ENCODE peak calls at places on chromosome 4, in eight cellular contexts. V is AG08395; C is Caco-2; B is astrocyte of the spinal cord; D is stimulated activated CD8-positive, alpha-beta memory T cell treated with anti-CD3 and anti-CD28 coated beads, Interleukin-4, amount 100 ng/mL, for 24 hours; P is nucleus accumbens; W is naive thymus-derived CD4-positive, alpha-beta T cell; A is astrocyte. O is an unnamed sample.

GRCh38 chr4:13821522-13821921 is 194.0 kb upstream of the BOD1L1 start:
- DNase-seq in B (no peak), W (no peak), V (no peak), A (no peak), D (no peak), C (no peak), P (no peak), O (no peak)

GRCh38 chr4:5381981-5382441 is 326.3 kb downstream of the EVC2 start:
- DNase-seq in B (peak; percentile 61), D (no peak), P (no peak), A (peak; percentile 51), V (peak; percentile 20), C (no peak), W (no peak), O (no peak)

GRCh38 chr4:6200011-6200921 is at the start of gene JAKMIP1:
- DNase-seq in W (peak; percentile 21), C (peak; percentile 80), V (peak; percentile 72), D (peak; percentile 77), A (peak; percentile 41), P (peak; percentile 80), B (peak; percentile 28), O (peak; percentile 95)

GRCh38 chr4:6917445-6918241 is 8.0 kb downstream of the TBC1D14 start:
- DNase-seq in V (no peak), C (peak; percentile 88), A (no peak), D (no peak), P (no peak), B (peak; percentile 49), W (peak; percentile 29), O (no peak)

GRCh38 chr4:74618659-74619058 is 173.7 kb downstream of the AREG start:
- DNase-seq in D (no peak), C (no peak), V (no peak), B (peak; percentile 51), W (no peak), P (no peak), A (peak; percentile 68), O (no peak)

GRCh38 chr4:6443035-6444023 is 29.1 kb downstream of the PPP2R2C start:
- DNase-seq in C (no peak), B (no peak), V (no peak), W (no peak), D (no peak), P (no peak), A (no peak), O (no peak)

GRCh38 chr4:165779950-165780670 is 92.9 kb upstream of the TLL1 start:
- DNase-seq in A (peak; percentile 40), V (no peak), P (no peak), W (no peak), B (peak; percentile 23), C (no peak), D (no peak), O (no peak)

GRCh38 chr4:125547842-125548241 is 233.1 kb downstream of the FAT4 start:
- DNase-seq in B (peak; percentile 6), V (no peak), P (no peak), W (no peak), C (no peak), A (no peak), D (no peak), O (no peak)

GRCh38 chr4:139770361-139770760 is 104.7 kb downstream of the MGST2 start:
- DNase-seq in B (no peak), W (no peak), V (peak; percentile 20), A (no peak), C (no peak), D (no peak), P (no peak), O (no peak)

GRCh38 chr4:149549911-149550310 is 265.7 kb downstream of the IQCM start:
- DNase-seq in D (no peak), P (no peak), V (peak; percentile 7), B (no peak), W (no peak), A (peak; percentile 10), C (peak; percentile 31), O (no peak)

GRCh38 chr4:118835896-118836762 is at the start of gene SEC24D:
- DNase-seq in A (peak; percentile 65), P (peak; percentile 77), C (peak; percentile 85), V (peak; percentile 98), W (peak; percentile 73), D (peak; percentile 81), B (peak; percentile 85), O (peak; percentile 89)